ENCODE peak calls at places on chromosome 22, in four cellular contexts. R is endodermal cell, L is glutamatergic neuron, T is H9. U is an unnamed sample.

GRCh38 chr22:23603266-23603665 is 23.2 kb upstream of the IGLL1 start:
- DNase-seq in L (no peak), T (no peak), R (no peak), U (no peak)

GRCh38 chr22:28930357-28931007 is 47.1 kb downstream of the ZNRF3 start:
- DNase-seq in L (no peak), R (no peak), T (no peak), U (no peak)

GRCh38 chr22:19753090-19753842 is 7.3 kb upstream of the TBX1 start:
- DNase-seq in T (peak), L (no peak), R (peak), U (no peak)

GRCh38 chr22:32801436-32802290 is at the start of gene TIMP3:
- DNase-seq in R (peak), L (peak), T (peak), U (peak)

GRCh38 chr22:47088480-47089145 is 326.2 kb downstream of the TBC1D22A start:
- DNase-seq in R (no peak), T (no peak), L (no peak), U (no peak)

GRCh38 chr22:40276877-40277823 is 69.2 kb upstream of the ADSL start:
- DNase-seq in R (no peak), T (no peak), L (no peak), U (no peak)

GRCh38 chr22:35334010-35334409 is 34.3 kb downstream of the TOM1 start:
- DNase-seq in T (no peak), R (no peak), L (no peak), U (no peak)

GRCh38 chr22:25551396-25551795 is 13.1 kb upstream of the GRK3 start:
- DNase-seq in L (no peak), R (no peak), T (no peak), U (no peak)

GRCh38 chr22:40766956-40767355 is 52.2 kb downstream of the SLC25A17 start:
- DNase-seq in L (no peak), R (no peak), T (no peak), U (no peak)

GRCh38 chr22:20486229-20486628 is 9.4 kb downstream of the KLHL22 start:
- DNase-seq in L (no peak), T (no peak), R (no peak), U (no peak)

GRCh38 chr22:19806213-19807160 is 45.9 kb downstream of the TBX1 start:
- DNase-seq in T (no peak), R (peak), L (no peak), U (no peak)

GRCh38 chr22:43169310-43170130 is 17.4 kb downstream of the TTLL12 start:
- DNase-seq in T (no peak), R (no peak), L (no peak), U (no peak)

GRCh38 chr22:17920145-17920605 is 104.2 kb downstream of the MICAL3 start:
- DNase-seq in R (peak), L (no peak), T (peak), U (no peak)

GRCh38 chr22:10741210-10741609 is 4786.8 kb upstream of the OR11H1 start:
- DNase-seq in R (no peak), L (no peak), T (no peak), U (no peak)

GRCh38 chr22:35337932-35338331 is 38.2 kb downstream of the TOM1 start:
- DNase-seq in T (peak), R (peak), L (no peak), U (no peak)

GRCh38 chr22:39298194-39298987 is 21.0 kb downstream of the RPL3 start:
- DNase-seq in T (no peak), R (peak), L (no peak), U (no peak)

GRCh38 chr22:34135749-34136148 is 215.5 kb upstream of the LARGE1 start:
- DNase-seq in R (no peak), T (no peak), L (no peak), U (no peak)

GRCh38 chr22:40004836-40005235 is 10.1 kb downstream of the FAM83F start:
- DNase-seq in R (no peak), L (no peak), T (no peak), U (no peak)

GRCh38 chr22:19853879-19854777 is 546 bp downstream of the GNB1L start:
- DNase-seq in L (peak), R (peak), T (no peak), U (no peak)

GRCh38 chr22:20530368-20531153 is 23.2 kb downstream of the MED15 start:
- DNase-seq in T (no peak), L (no peak), R (no peak), U (no peak)

GRCh38 chr22:39263626-39264025 is 18.8 kb upstream of the PDGFB start:
- DNase-seq in L (no peak), R (no peak), T (no peak), U (no peak)

GRCh38 chr22:47030881-47031627 is 268.6 kb downstream of the TBC1D22A start:
- DNase-seq in R (no peak), L (no peak), T (no peak), U (no peak)

GRCh38 chr22:48234011-48234410 is 1471.6 kb downstream of the TBC1D22A start:
- DNase-seq in L (no peak), R (peak), T (no peak), U (no peak)

GRCh38 chr22:32615874-32616564 is 141.4 kb downstream of the FBXO7 start:
- DNase-seq in T (peak), L (no peak), R (peak), U (no peak)

GRCh38 chr22:47586038-47586437 is 823.6 kb downstream of the TBC1D22A start:
- DNase-seq in R (no peak), T (no peak), L (no peak), U (no peak)

GRCh38 chr22:20494978-20495860 is at the start of gene KLHL22:
- DNase-seq in T (peak), L (no peak), R (no peak), U (no peak)

GRCh38 chr22:29243874-29244446 is 23.8 kb downstream of the RHBDD3 start:
- DNase-seq in T (no peak), R (no peak), L (no peak), U (no peak)

GRCh38 chr22:33328789-33329296 is 270.7 kb upstream of the SYN3 start:
- DNase-seq in T (no peak), L (no peak), R (no peak), U (no peak)

GRCh38 chr22:24089951-24090350 is 78.8 kb downstream of the CABIN1 start:
- DNase-seq in L (no peak), T (no peak), R (no peak), U (no peak)

GRCh38 chr22:41589260-41589600 is 410 bp downstream of the PMM1 start:
- DNase-seq in L (peak), T (no peak), R (no peak), U (no peak)

GRCh38 chr22:24444729-24445466 is 17.5 kb downstream of the ADORA2A start:
- DNase-seq in T (peak), R (no peak), L (no peak), U (no peak)

GRCh38 chr22:37160037-37160436 is 10.3 kb upstream of the IL2RB start:
- DNase-seq in R (peak), T (no peak), L (no peak), U (no peak)
- TF ChIP-seq CTCF in R (peak), T (no peak), L (no peak), U (no peak)

GRCh38 chr22:46001046-46001425 is 24.1 kb upstream of the WNT7B start:
- DNase-seq in T (no peak), L (no peak), R (no peak), U (no peak)
- TF ChIP-seq CTCF in T (no peak), L (no peak), R (no peak), U (no peak)

GRCh38 chr22:45867118-45867905 is 109.7 kb downstream of the WNT7B start:
- DNase-seq in L (peak), R (peak), T (peak), U (no peak)
- TF ChIP-seq CTCF in L (no peak), R (peak), T (peak), U (peak)

DNA sequence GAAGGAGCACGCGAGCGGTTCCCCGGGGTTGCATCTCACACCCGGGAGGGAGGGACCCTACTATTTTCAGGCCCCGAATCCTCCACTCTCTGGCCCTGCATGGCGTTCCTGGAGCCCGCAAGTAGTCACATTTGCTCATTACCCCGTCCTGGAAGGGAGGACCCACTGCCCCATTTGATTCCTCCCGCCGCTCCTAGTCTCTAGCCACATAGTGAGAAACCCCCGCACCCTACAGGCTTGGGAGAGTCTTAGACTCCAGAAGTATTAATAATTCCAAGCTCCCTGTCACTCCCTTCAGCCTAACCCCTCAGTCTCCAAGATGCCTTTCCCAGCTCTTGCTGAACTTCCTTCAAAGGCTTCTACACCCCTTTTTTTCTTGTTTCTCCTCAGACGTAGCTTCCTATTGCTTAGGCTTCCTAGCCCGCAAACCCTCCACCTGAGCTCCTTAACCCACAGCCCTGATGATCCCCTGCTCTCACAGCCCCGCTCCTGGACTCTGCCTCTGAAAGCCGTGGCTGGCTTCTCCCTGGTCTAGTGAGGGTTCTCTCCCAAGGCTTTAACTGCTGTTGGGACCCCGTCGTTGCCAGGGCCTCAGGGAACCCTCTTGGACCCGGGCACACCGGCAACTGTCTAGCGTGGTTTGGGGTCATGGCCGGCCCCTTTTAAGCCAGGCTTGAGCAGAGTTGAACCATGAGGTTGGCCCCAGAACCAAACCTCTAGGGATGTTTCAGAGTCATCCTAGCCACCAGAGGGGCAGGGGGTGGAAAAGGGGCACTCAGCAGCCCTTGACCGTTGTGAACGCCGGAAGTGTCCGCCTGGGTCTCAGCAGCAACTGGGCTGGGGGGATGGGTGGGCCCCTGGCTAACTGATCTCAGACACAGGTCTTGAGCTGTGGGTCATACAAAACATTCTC is 862 bp downstream of the GGA1 start:
- DNase-seq in R (no peak), T (no peak), L (no peak), U (no peak)
- TF ChIP-seq CTCF in R (no peak), T (no peak), L (no peak), U (no peak)

GRCh38 chr22:37907036-37907954 is 1.2 kb downstream of the MICALL1 start:
- DNase-seq in T (no peak), L (no peak), R (no peak), U (no peak)

GRCh38 chr22:37909756-37910155 is 3.7 kb downstream of the MICALL1 start:
- DNase-seq in T (no peak), R (no peak), L (no peak), U (no peak)

GRCh38 chr22:37904572-37905533 is 1.2 kb upstream of the MICALL1 start:
- DNase-seq in L (peak), R (peak), T (peak), U (no peak)

GRCh38 chr22:37906364-37907008 is 389 bp downstream of the MICALL1 start:
- DNase-seq in L (peak), T (no peak), R (no peak), U (no peak)

GRCh38 chr22:37905534-37906363 is at the start of gene MICALL1:
- DNase-seq in T (peak), R (peak), L (peak), U (peak)
- TF ChIP-seq CTCF in T (peak), R (peak), L (no peak), U (no peak)

DNA sequence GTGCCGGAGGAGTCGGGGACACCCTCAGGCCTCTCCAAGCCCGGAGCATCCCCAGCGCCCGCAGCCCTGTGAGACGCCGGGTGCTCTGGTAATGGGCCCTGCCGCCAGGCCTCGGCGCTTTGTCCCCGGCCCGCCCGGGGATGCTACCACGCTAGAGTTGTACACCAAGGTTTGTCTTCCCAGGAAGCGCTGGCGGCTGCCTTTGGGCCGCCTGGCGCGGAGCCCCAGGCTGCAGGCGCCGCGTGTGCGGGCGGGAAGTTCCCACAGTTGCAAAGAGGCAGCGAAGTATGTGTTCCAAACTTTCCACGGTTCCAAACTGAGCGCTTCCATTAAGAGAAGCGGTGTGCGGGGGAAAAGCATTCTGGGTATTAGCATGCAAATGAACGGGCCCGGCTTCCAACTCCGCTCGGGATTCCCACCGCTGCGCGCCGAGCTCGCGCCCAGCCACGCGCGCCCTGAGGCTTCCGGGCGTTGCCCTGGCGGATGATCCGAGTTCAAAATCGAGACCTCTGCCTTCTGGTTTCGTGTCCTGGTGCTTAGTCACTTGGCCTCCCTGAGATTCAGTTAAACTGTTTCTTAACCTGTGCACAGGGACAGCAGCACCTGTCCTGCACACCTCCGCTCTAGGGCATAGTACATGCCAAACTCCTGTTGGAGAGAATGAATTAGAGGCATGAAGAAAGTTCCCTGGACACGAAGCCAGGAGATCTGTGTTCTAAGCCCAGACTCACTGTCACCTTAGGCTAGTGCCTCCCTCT is 1.3 kb upstream of the PATZ1 start:
- DNase-seq in L (peak), R (peak), T (peak), U (peak)
- TF ChIP-seq CTCF in L (no peak), R (no peak), T (no peak), U (no peak)

GRCh38 chr22:50341977-50342650 is 1.0 kb upstream of the PPP6R2 start:
- DNase-seq in R (peak), L (peak), T (peak), U (peak)
- TF ChIP-seq CTCF in R (peak), L (peak), T (peak), U (peak)

DNA sequence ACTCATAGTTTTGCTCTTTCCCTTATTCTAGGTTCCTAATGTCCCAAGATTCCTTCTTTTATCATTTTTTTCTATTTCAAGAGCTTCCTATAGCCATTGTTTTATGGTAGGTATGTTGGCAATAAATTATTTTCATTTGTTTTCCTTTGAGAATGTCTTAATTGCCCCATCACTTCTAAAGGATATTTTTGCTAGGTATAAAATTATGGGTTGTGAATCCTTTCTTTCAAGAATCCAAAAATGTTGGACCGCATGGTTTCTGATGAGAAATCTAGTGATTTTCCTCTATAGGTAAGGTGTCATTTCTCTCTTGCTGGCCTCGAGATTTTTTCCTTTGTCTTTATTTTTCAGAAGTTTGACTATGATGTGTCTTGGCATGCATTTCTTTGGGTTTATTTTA is 22.3 kb downstream of the RTL6 start:
- DNase-seq in R (no peak), T (no peak), L (no peak), U (no peak)
- TF ChIP-seq CTCF in R (no peak), T (no peak), L (no peak), U (no peak)

GRCh38 chr22:30600925-30601324 is 6.0 kb upstream of the TCN2 start:
- DNase-seq in T (no peak), R (no peak), L (no peak), U (no peak)

GRCh38 chr22:30598986-30599385 is 7.3 kb upstream of the PES1 start:
- DNase-seq in T (no peak), R (no peak), L (no peak), U (no peak)

GRCh38 chr22:30604723-30605122 is 2.3 kb upstream of the TCN2 start:
- DNase-seq in T (no peak), L (no peak), R (no peak), U (no peak)

GRCh38 chr22:30601464-30601863 is 5.5 kb upstream of the TCN2 start:
- DNase-seq in L (no peak), R (no peak), T (no peak), U (no peak)

GRCh38 chr22:30602049-30602448 is 4.9 kb upstream of the TCN2 start:
- DNase-seq in R (peak), L (no peak), T (peak), U (no peak)
- TF ChIP-seq CTCF in R (peak), L (no peak), T (peak), U (peak)

U was measured in progenitor cell of endocrine pancreas.